ENCODE peak calls at places on chromosomes 4 and X, in four cellular contexts. D, S, H and A are unnamed samples.
A peak's percentile ranks its signal among the peaks of the same experiment; 100 is the strongest.

GRCh38 chrX:133953078-133953477 is 32.3 kb downstream of the GPC3 start:
- DNase-seq in D (no peak), S (no peak), H (no peak), A (no peak)

GRCh38 chrX:46218373-46218772 is 326.8 kb downstream of the ZNF674 start:
- DNase-seq in D (no peak), S (no peak), H (no peak), A (no peak)

GRCh38 chrX:153626025-153626633 is 20.9 kb upstream of the DUSP9 start:
- DNase-seq in D (no peak), S (no peak), H (no peak), A (no peak)

GRCh38 chrX:21963736-21964135 is 23.2 kb downstream of the SMS start:
- DNase-seq in D (no peak), S (no peak), H (no peak), A (no peak)

GRCh38 chrX:116272881-116273280 is 102.3 kb downstream of the AGTR2 start:
- DNase-seq in D (no peak), S (no peak), H (no peak), A (no peak)

GRCh38 chr4:140141196-140141845 is 12.7 kb downstream of the MAML3 start:
- DNase-seq in D (no peak), S (no peak), H (no peak), A (no peak)

GRCh38 chr4:121030151-121030550 is 42.2 kb downstream of the NDNF start:
- DNase-seq in D (no peak), S (no peak), H (no peak), A (no peak)

GRCh38 chr4:32569844-32570243 is 1849.7 kb downstream of the PCDH7 start:
- DNase-seq in D (no peak), S (no peak), H (no peak), A (no peak)

GRCh38 chrX:12819231-12819630 is 28.0 kb downstream of the PRPS2 start:
- DNase-seq in D (no peak), S (no peak), H (no peak), A (no peak)

GRCh38 chr4:111064342-111064993 is 441.6 kb upstream of the PITX2 start:
- DNase-seq in D (no peak), S (no peak), H (peak; percentile 91), A (no peak)

GRCh38 chr4:98467627-98468072 is 190.8 kb downstream of the TSPAN5 start:
- DNase-seq in D (peak; percentile 88), S (peak; percentile 66), H (peak; percentile 79), A (peak; percentile 69)

GRCh38 chr4:37981425-37981824 is 21.2 kb downstream of the PTTG2 start:
- DNase-seq in D (no peak), S (no peak), H (no peak), A (no peak)

GRCh38 chr4:123501733-123502132 is 105.1 kb downstream of the SPRY1 start:
- DNase-seq in D (no peak), S (no peak), H (no peak), A (no peak)

GRCh38 chr4:99855677-99856076 is 38.5 kb downstream of the LAMTOR3 start:
- DNase-seq in D (peak; percentile 72), S (no peak), H (no peak), A (no peak)

GRCh38 chr4:125519376-125520171 is 204.8 kb downstream of the FAT4 start:
- DNase-seq in D (no peak), S (no peak), H (no peak), A (no peak)

GRCh38 chrX:41516995-41517660 is 70.0 kb downstream of the NYX start:
- DNase-seq in D (no peak), S (no peak), H (no peak), A (no peak)

GRCh38 chrX:33840176-33840575 is 291.9 kb downstream of the FAM47A start:
- DNase-seq in D (no peak), S (no peak), H (no peak), A (no peak)

GRCh38 chr4:40848251-40848650 is 98.5 kb downstream of the NSUN7 start:
- DNase-seq in D (no peak), S (no peak), H (no peak), A (no peak)

GRCh38 chr4:140071806-140072205 is 82.2 kb downstream of the MAML3 start:
- DNase-seq in D (peak; percentile 94), S (peak; percentile 55), H (peak; percentile 57), A (no peak)

GRCh38 chr4:145580906-145581305 is 38.3 kb upstream of the MMAA start:
- DNase-seq in D (no peak), S (no peak), H (no peak), A (no peak)

GRCh38 chr4:163554870-163555465 is 60.5 kb downstream of the TMA16 start:
- DNase-seq in D (peak; percentile 26), S (no peak), H (no peak), A (no peak)

GRCh38 chrX:41722816-41723215 is 1.2 kb upstream of the GPR82 start:
- DNase-seq in D (no peak), S (no peak), H (no peak), A (no peak)

GRCh38 chrX:5869786-5870185 is 358.9 kb downstream of the NLGN4X start:
- DNase-seq in D (no peak), S (no peak), H (no peak), A (no peak)

GRCh38 chr4:125322363-125322730 is 7.6 kb downstream of the FAT4 start:
- DNase-seq in D (no peak), S (no peak), H (peak; percentile 52), A (no peak)

GRCh38 chr4:184330008-184330400 is 112.3 kb upstream of the ENPP6 start:
- DNase-seq in D (no peak), S (no peak), H (no peak), A (peak; percentile 65)

GRCh38 chr4:120769227-120769626 is 153.3 kb downstream of the PRDM5 start:
- DNase-seq in D (no peak), S (no peak), H (no peak), A (no peak)